ENCODE peak calls at places on chromosomes 3 and 15, in six cellular contexts. One of them, this sample, is unnamed.

GRCh38 chr3:131007256-131007655 is 19.4 kb downstream of the ASTE1 start:
- DNase-seq in A549: no peak
- DNase-seq in HepG2: no peak
- DNase-seq in endothelial cell of umbilical vein: no peak
- DNase-seq in GM12878: no peak
- DNase-seq in K562: no peak
- DNase-seq in this sample: no peak

GRCh38 chr3:27479816-27480543 is 4.2 kb downstream of the SLC4A7 start:
- DNase-seq in A549: no peak
- DNase-seq in HepG2: no peak
- DNase-seq in endothelial cell of umbilical vein: no peak
- DNase-seq in GM12878: no peak
- DNase-seq in K562: no peak
- DNase-seq in this sample: peak

GRCh38 chr3:50212502-50212901 is 7.4 kb downstream of the SLC38A3 start:
- DNase-seq in A549: no peak
- DNase-seq in HepG2: no peak
- DNase-seq in endothelial cell of umbilical vein: no peak
- DNase-seq in GM12878: no peak
- DNase-seq in K562: no peak
- DNase-seq in this sample: no peak

GRCh38 chr3:105999856-106000255 is 131.0 kb upstream of the CBLB start:
- DNase-seq in A549: no peak
- DNase-seq in HepG2: no peak
- DNase-seq in endothelial cell of umbilical vein: no peak
- DNase-seq in GM12878: no peak
- DNase-seq in K562: peak
- DNase-seq in this sample: no peak

GRCh38 chr3:11770477-11771381 is 76.0 kb downstream of the TAMM41 start:
- DNase-seq in A549: peak
- DNase-seq in HepG2: peak
- DNase-seq in endothelial cell of umbilical vein: peak
- DNase-seq in GM12878: peak
- DNase-seq in K562: peak
- DNase-seq in this sample: peak

GRCh38 chr15:78225783-78226541 is 8.4 kb downstream of the ACSBG1 start:
- DNase-seq in A549: no peak
- DNase-seq in HepG2: no peak
- DNase-seq in endothelial cell of umbilical vein: no peak
- DNase-seq in GM12878: peak
- DNase-seq in K562: no peak
- DNase-seq in this sample: no peak

GRCh38 chr3:34016925-34017592 is 218.6 kb downstream of the PDCD6IP start:
- DNase-seq in A549: no peak
- DNase-seq in HepG2: no peak
- DNase-seq in endothelial cell of umbilical vein: no peak
- DNase-seq in GM12878: peak
- DNase-seq in K562: no peak
- DNase-seq in this sample: peak

GRCh38 chr3:131883086-131883485 is 151.7 kb downstream of the CPNE4 start:
- DNase-seq in A549: no peak
- DNase-seq in HepG2: no peak
- DNase-seq in endothelial cell of umbilical vein: no peak
- DNase-seq in GM12878: no peak
- DNase-seq in K562: no peak
- DNase-seq in this sample: no peak

GRCh38 chr15:35061171-35062163 is 23.6 kb downstream of the NANOGP8 start:
- DNase-seq in A549: no peak
- DNase-seq in HepG2: no peak
- DNase-seq in endothelial cell of umbilical vein: no peak
- DNase-seq in GM12878: no peak
- DNase-seq in K562: no peak
- DNase-seq in this sample: no peak

DNA sequence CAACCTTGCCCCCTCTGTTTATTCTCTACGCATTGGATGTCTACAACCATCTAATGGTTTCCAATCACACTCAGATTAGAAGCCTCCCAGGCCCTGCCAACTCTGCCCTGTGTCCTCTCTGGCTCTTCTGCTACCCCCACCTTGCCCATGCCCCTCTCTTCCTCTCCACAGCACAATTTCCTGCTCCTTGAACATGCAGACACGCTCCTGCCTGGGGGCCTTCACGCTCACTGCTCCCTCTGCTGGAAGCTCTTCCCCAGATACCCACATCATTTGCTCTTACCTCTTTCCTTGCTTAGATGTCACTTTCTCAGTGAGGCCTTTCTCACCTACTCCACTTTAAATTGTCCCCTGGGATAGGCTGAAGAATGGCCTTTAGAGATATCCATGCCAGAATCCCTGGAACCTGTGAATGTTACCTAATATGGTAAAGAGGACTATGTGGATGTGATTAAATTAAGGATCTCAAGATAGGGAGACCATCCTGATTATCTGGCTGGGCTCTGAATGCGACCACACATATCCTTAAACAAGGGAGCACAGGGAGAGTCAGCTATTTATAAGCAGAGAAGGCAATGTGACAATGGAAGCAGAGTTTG is 9.9 kb downstream of the KY start:
- DNase-seq in A549: peak
- DNase-seq in HepG2: peak
- DNase-seq in endothelial cell of umbilical vein: peak
- DNase-seq in GM12878: no peak
- DNase-seq in K562: peak
- DNase-seq in this sample: peak
- TF ChIP-seq MYC in A549: no peak
- TF ChIP-seq MYC in HepG2: no peak
- TF ChIP-seq MYC in endothelial cell of umbilical vein: no peak
- TF ChIP-seq MYC in GM12878: no peak
- TF ChIP-seq MYC in K562: no peak
- TF ChIP-seq MYC in this sample: peak

GRCh38 chr3:182917134-182917533 is 63.2 kb downstream of the DCUN1D1 start:
- DNase-seq in A549: no peak
- DNase-seq in HepG2: no peak
- DNase-seq in endothelial cell of umbilical vein: no peak
- DNase-seq in GM12878: no peak
- DNase-seq in K562: no peak
- DNase-seq in this sample: no peak
- TF ChIP-seq MAX in A549: no peak
- TF ChIP-seq MAX in HepG2: no peak
- TF ChIP-seq MAX in endothelial cell of umbilical vein: no peak
- TF ChIP-seq MAX in GM12878: no peak
- TF ChIP-seq MAX in K562: no peak
- TF ChIP-seq MAX in this sample: no peak

GRCh38 chr3:4750306-4751056 is 228.8 kb upstream of the BHLHE40 start:
- DNase-seq in A549: no peak
- DNase-seq in HepG2: peak
- DNase-seq in endothelial cell of umbilical vein: peak
- DNase-seq in GM12878: no peak
- DNase-seq in K562: no peak
- DNase-seq in this sample: peak

GRCh38 chr3:4753073-4753691 is 226.1 kb upstream of the BHLHE40 start:
- DNase-seq in A549: no peak
- DNase-seq in HepG2: no peak
- DNase-seq in endothelial cell of umbilical vein: no peak
- DNase-seq in GM12878: no peak
- DNase-seq in K562: no peak
- DNase-seq in this sample: no peak

GRCh38 chr3:4754180-4755086 is 224.8 kb upstream of the BHLHE40 start:
- DNase-seq in A549: no peak
- DNase-seq in HepG2: no peak
- DNase-seq in endothelial cell of umbilical vein: no peak
- DNase-seq in GM12878: peak
- DNase-seq in K562: no peak
- DNase-seq in this sample: peak

GRCh38 chr3:4751057-4752051 is 227.9 kb upstream of the BHLHE40 start:
- DNase-seq in A549: peak
- DNase-seq in HepG2: peak
- DNase-seq in endothelial cell of umbilical vein: peak
- DNase-seq in GM12878: no peak
- DNase-seq in K562: no peak
- DNase-seq in this sample: peak

GRCh38 chr3:4752201-4753072 is 226.8 kb upstream of the BHLHE40 start:
- DNase-seq in A549: peak
- DNase-seq in HepG2: peak
- DNase-seq in endothelial cell of umbilical vein: no peak
- DNase-seq in GM12878: no peak
- DNase-seq in K562: peak
- DNase-seq in this sample: peak
- TF ChIP-seq MYC in A549: no peak
- TF ChIP-seq MYC in HepG2: peak
- TF ChIP-seq MYC in endothelial cell of umbilical vein: no peak
- TF ChIP-seq MYC in GM12878: no peak
- TF ChIP-seq MYC in K562: no peak
- TF ChIP-seq MYC in this sample: peak

GRCh38 chr3:185397676-185398075 is 34.7 kb downstream of the MAP3K13 start:
- DNase-seq in A549: no peak
- DNase-seq in HepG2: no peak
- DNase-seq in endothelial cell of umbilical vein: no peak
- DNase-seq in GM12878: no peak
- DNase-seq in K562: no peak
- DNase-seq in this sample: no peak
- TF ChIP-seq MAX in A549: no peak
- TF ChIP-seq MAX in HepG2: no peak
- TF ChIP-seq MAX in endothelial cell of umbilical vein: no peak
- TF ChIP-seq MAX in GM12878: no peak
- TF ChIP-seq MAX in K562: no peak
- TF ChIP-seq MAX in this sample: no peak

GRCh38 chr3:171802601-171802956 is 7.7 kb downstream of the PLD1 start:
- DNase-seq in A549: no peak
- DNase-seq in HepG2: no peak
- DNase-seq in endothelial cell of umbilical vein: no peak
- DNase-seq in GM12878: peak
- DNase-seq in K562: no peak
- DNase-seq in this sample: no peak

GRCh38 chr3:171799501-171799900 is 10.8 kb downstream of the PLD1 start:
- DNase-seq in A549: no peak
- DNase-seq in HepG2: no peak
- DNase-seq in endothelial cell of umbilical vein: no peak
- DNase-seq in GM12878: no peak
- DNase-seq in K562: no peak
- DNase-seq in this sample: no peak

GRCh38 chr3:171804618-171805389 is 5.5 kb downstream of the PLD1 start:
- DNase-seq in A549: no peak
- DNase-seq in HepG2: no peak
- DNase-seq in endothelial cell of umbilical vein: peak
- DNase-seq in GM12878: no peak
- DNase-seq in K562: peak
- DNase-seq in this sample: no peak

GRCh38 chr3:171803044-171803443 is 7.2 kb downstream of the PLD1 start:
- DNase-seq in A549: no peak
- DNase-seq in HepG2: no peak
- DNase-seq in endothelial cell of umbilical vein: no peak
- DNase-seq in GM12878: no peak
- DNase-seq in K562: no peak
- DNase-seq in this sample: peak

GRCh38 chr3:171801738-171802600 is 8.3 kb downstream of the PLD1 start:
- DNase-seq in A549: peak
- DNase-seq in HepG2: no peak
- DNase-seq in endothelial cell of umbilical vein: peak
- DNase-seq in GM12878: peak
- DNase-seq in K562: no peak
- DNase-seq in this sample: no peak
- TF ChIP-seq MYC in A549: no peak
- TF ChIP-seq MYC in HepG2: no peak
- TF ChIP-seq MYC in endothelial cell of umbilical vein: no peak
- TF ChIP-seq MYC in GM12878: no peak
- TF ChIP-seq MYC in K562: no peak
- TF ChIP-seq MYC in this sample: no peak

GRCh38 chr15:67103021-67103420 is 37.6 kb downstream of the SMAD3 start:
- DNase-seq in A549: no peak
- DNase-seq in HepG2: no peak
- DNase-seq in endothelial cell of umbilical vein: no peak
- DNase-seq in GM12878: no peak
- DNase-seq in K562: no peak
- DNase-seq in this sample: no peak

GRCh38 chr15:67103869-67104268 is 38.5 kb downstream of the SMAD3 start:
- DNase-seq in A549: no peak
- DNase-seq in HepG2: no peak
- DNase-seq in endothelial cell of umbilical vein: peak
- DNase-seq in GM12878: no peak
- DNase-seq in K562: no peak
- DNase-seq in this sample: no peak

GRCh38 chr15:67103432-67103831 is 38.0 kb downstream of the SMAD3 start:
- DNase-seq in A549: no peak
- DNase-seq in HepG2: no peak
- DNase-seq in endothelial cell of umbilical vein: no peak
- DNase-seq in GM12878: no peak
- DNase-seq in K562: no peak
- DNase-seq in this sample: no peak

GRCh38 chr15:67100808-67101581 is 35.6 kb downstream of the SMAD3 start:
- DNase-seq in A549: no peak
- DNase-seq in HepG2: no peak
- DNase-seq in endothelial cell of umbilical vein: no peak
- DNase-seq in GM12878: peak
- DNase-seq in K562: no peak
- DNase-seq in this sample: no peak

DNA sequence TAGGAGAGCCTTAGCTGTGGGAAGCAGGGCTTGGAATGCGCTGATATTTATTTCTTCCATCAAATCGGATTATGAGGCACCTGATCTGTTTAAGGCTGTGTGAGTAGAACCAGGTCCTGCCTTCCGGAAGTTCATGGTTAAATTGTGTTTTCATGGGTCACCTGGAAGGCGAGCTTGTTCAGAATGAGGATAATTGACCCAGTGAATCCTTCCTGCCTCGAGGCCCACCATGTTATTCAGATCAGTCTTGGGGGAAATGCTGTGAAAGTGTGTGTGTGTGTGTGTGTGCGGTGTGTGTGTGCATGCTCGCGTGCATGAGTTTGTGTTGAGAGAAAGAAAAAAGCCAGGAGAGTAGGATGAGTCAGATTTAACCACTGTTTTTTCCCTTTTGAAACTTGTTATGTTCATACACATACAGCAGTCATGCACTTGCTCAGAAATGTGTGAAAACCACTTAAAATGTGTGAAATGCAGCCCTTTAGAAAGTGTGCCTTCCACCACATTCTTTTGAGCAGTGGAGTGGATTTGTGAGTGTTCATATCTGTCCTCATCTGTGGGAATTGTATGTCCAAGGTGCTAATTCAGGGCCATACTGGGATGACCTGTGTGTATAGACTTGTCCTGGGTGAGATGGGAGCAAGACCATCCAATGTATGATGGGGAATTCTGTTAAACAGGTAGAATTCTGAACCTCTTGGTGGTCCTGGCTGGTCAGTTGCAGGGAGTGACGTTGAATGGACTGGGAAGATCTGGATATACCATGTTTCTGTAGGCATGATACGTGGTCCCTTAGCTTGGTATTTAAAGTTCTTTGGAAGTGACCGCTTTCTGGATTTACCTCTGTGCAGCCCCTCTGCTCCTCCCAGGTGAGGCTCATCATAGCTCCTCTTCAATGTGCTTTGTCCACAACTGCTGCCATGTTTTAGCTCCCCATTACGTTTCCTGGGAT is 36.9 kb downstream of the SMAD3 start:
- DNase-seq in A549: no peak
- DNase-seq in HepG2: no peak
- DNase-seq in endothelial cell of umbilical vein: peak
- DNase-seq in GM12878: peak
- DNase-seq in K562: no peak
- DNase-seq in this sample: no peak
- TF ChIP-seq MAX in A549: no peak
- TF ChIP-seq MAX in HepG2: no peak
- TF ChIP-seq MAX in endothelial cell of umbilical vein: no peak
- TF ChIP-seq MAX in GM12878: peak
- TF ChIP-seq MAX in K562: no peak
- TF ChIP-seq MAX in this sample: no peak

GRCh38 chr3:127964816-127965215 is 49.8 kb downstream of the KBTBD12 start:
- DNase-seq in A549: no peak
- DNase-seq in HepG2: no peak
- DNase-seq in endothelial cell of umbilical vein: no peak
- DNase-seq in GM12878: no peak
- DNase-seq in K562: no peak
- DNase-seq in this sample: no peak
- TF ChIP-seq MYC in A549: no peak
- TF ChIP-seq MYC in HepG2: no peak
- TF ChIP-seq MYC in endothelial cell of umbilical vein: no peak
- TF ChIP-seq MYC in GM12878: no peak
- TF ChIP-seq MYC in K562: no peak
- TF ChIP-seq MYC in this sample: no peak

This sample was measured in NB4.